ENCODE peak calls at places on chromosome 10, in nine cellular contexts. S is fibroblast of lung, Q is OCI-LY7, Z is A549, I is H9, N is PC-3, X is GM12878, O is neural progenitor cell, H is Karpas-422. K is an unnamed sample.
A peak's percentile ranks its signal among the peaks of the same experiment; 100 is the strongest.

GRCh38 chr10:112792487-112793196 is 157.4 kb upstream of the TCF7L2 start:
- DNase-seq in S (peak; percentile 68), Q (no peak), Z (no peak), I (no peak), N (no peak), X (no peak), O (peak; percentile 58), H (no peak), K (no peak)

GRCh38 chr10:96673318-96674099 is 46.8 kb downstream of the PIK3AP1 start:
- DNase-seq in S (peak; percentile 85), Q (peak; percentile 87), Z (peak; percentile 20), I (no peak), N (no peak), X (peak; percentile 67), O (peak; percentile 9), H (peak; percentile 88), K (no peak)

GRCh38 chr10:63197304-63198092 is 64.4 kb downstream of the NRBF2 start:
- DNase-seq in S (peak; percentile 90), Q (no peak), Z (no peak), I (no peak), N (no peak), X (no peak), O (no peak), H (no peak), K (no peak)

GRCh38 chr10:110544958-110545537 is 22.4 kb upstream of the SMC3 start:
- DNase-seq in S (peak; percentile 42), Q (no peak), Z (no peak), I (no peak), N (no peak), X (no peak), O (no peak), H (no peak), K (no peak)

GRCh38 chr10:34933676-34934075 is 118.6 kb upstream of the PARD3 start:
- DNase-seq in S (no peak), Q (no peak), Z (no peak), I (peak; percentile 39), N (no peak), X (no peak), O (peak; percentile 16), H (no peak), K (no peak)

GRCh38 chr10:79046991-79047874 is 21.5 kb upstream of the ZMIZ1 start:
- DNase-seq in S (no peak), Q (no peak), Z (no peak), I (no peak), N (no peak), X (no peak), O (no peak), H (no peak), K (no peak)

GRCh38 chr10:77004917-77005564 is 632.6 kb downstream of the KCNMA1 start:
- DNase-seq in S (peak; percentile 52), Q (peak; percentile 21), Z (peak; percentile 53), I (peak; percentile 37), N (peak; percentile 99), X (no peak), O (peak; percentile 81), H (peak; percentile 57), K (peak; percentile 5)

GRCh38 chr10:80032503-80032902 is 46.0 kb upstream of the TMEM254 start:
- DNase-seq in S (no peak), Q (no peak), Z (no peak), I (no peak), N (no peak), X (no peak), O (no peak), H (no peak), K (no peak)

GRCh38 chr10:71473671-71474599 is 77.2 kb downstream of the CDH23 start:
- DNase-seq in S (no peak), Q (no peak), Z (no peak), I (no peak), N (no peak), X (no peak), O (no peak), H (no peak), K (no peak)

GRCh38 chr10:114458955-114459354 is 54.7 kb upstream of the AFAP1L2 start:
- DNase-seq in S (no peak), Q (peak; percentile 24), Z (peak; percentile 71), I (peak; percentile 88), N (peak; percentile 47), X (no peak), O (peak; percentile 62), H (peak; percentile 63), K (peak; percentile 26)

GRCh38 chr10:78627254-78627795 is 441.4 kb upstream of the ZMIZ1 start:
- DNase-seq in S (peak; percentile 15), Q (no peak), Z (no peak), I (no peak), N (no peak), X (no peak), O (no peak), H (no peak), K (no peak)

GRCh38 chr10:987635-987905 is 664 bp upstream of the GTPBP4 start:
- DNase-seq in S (no peak), Q (no peak), Z (no peak), I (peak; percentile 28), N (peak; percentile 16), X (no peak), O (peak; percentile 64), H (no peak), K (no peak)

GRCh38 chr10:23065549-23065948 is 29.8 kb upstream of the MSRB2 start:
- DNase-seq in S (peak; percentile 86), Q (no peak), Z (peak; percentile 36), I (no peak), N (peak; percentile 67), X (no peak), O (no peak), H (no peak), K (no peak)

GRCh38 chr10:44651834-44652233 is 259.3 kb upstream of the TMEM72 start:
- DNase-seq in S (peak; percentile 65), Q (no peak), Z (no peak), I (no peak), N (peak; percentile 21), X (no peak), O (no peak), H (no peak), K (no peak)

GRCh38 chr10:113475381-113475807 is 77.5 kb upstream of the HABP2 start:
- DNase-seq in S (peak; percentile 91), Q (no peak), Z (no peak), I (no peak), N (peak; percentile 85), X (no peak), O (no peak), H (no peak), K (no peak)

GRCh38 chr10:17423641-17424186 is 30.7 kb downstream of the ST8SIA6 start:
- DNase-seq in S (no peak), Q (no peak), Z (no peak), I (no peak), N (no peak), X (no peak), O (peak; percentile 69), H (no peak), K (no peak)

DNA sequence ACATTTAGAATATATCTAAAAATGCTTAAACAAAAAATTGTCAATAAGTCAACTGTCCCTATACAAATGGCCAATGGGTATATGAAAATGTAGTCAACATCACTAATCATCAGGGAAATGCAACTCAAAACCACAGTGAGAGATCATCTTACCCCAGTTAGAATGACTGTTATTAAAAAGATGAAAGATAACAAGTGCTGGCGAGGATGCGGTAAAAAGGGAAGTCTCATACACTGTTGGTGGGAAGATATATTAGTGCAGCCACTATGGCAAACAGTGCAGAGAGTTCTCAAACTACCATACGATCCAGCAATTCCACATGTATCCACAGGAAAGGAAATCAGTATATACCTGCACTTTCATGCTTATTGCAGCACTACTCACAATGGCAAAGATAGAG is 48.6 kb upstream of the APBB1IP start:
- DNase-seq in S (no peak), Q (no peak), Z (no peak), I (no peak), N (no peak), X (no peak), O (no peak), H (no peak), K (no peak)
- H3K9me3 ChIP-seq in S (no peaks in the 10 kb centered on the region), Q (peaks cover 7% of the 10 kb centered on the region), Z (no peaks in the 10 kb centered on the region), I (no peaks in the 10 kb centered on the region), N (no peaks in the 10 kb centered on the region), X (peaks cover 3% of the 10 kb centered on the region), O (no peaks in the 10 kb centered on the region), H (no peaks in the 10 kb centered on the region), K (peaks cover 7% of the 10 kb centered on the region)

DNA sequence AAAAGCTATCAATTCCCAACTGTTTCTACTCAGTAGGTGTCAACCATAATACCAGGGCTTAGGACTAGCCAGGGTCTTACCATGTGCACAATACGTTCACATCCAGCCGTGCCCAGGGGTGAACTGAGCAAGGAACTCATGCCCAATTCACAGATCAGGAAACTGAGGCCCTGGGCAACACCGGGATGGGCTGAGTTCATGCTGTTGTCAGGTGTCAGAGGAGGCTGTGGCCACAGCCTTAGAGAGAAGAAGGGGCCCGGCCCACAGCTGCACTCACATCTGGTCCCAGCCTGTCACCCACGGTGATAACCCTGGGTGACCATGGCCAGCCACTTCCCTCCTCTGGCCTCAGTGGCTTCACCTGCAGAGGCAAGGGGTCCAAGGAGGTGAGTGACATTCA is 92.0 kb downstream of the FAM53B start:
- DNase-seq in S (no peak), Q (no peak), Z (no peak), I (no peak), N (no peak), X (no peak), O (no peak), H (no peak), K (no peak)
- H3K4me2 ChIP-seq in S (no peak overlapping the region), Q (no peak overlapping the region), Z (no peak overlapping the region), I (no peak overlapping the region), N (no peak overlapping the region), X (no peak overlapping the region), O (no peak overlapping the region), H (no peak overlapping the region), K (no peak overlapping the region)

GRCh38 chr10:72883861-72884260 is 9.7 kb upstream of the OIT3 start:
- DNase-seq in S (peak; percentile 5), Q (no peak), Z (no peak), I (no peak), N (peak; percentile 73), X (no peak), O (no peak), H (no peak), K (no peak)

GRCh38 chr10:72886596-72887522 is 6.7 kb upstream of the OIT3 start:
- DNase-seq in S (peak; percentile 9), Q (no peak), Z (no peak), I (peak; percentile 69), N (no peak), X (no peak), O (peak; percentile 52), H (no peak), K (no peak)

GRCh38 chr10:72879245-72879644 is 14.3 kb upstream of the OIT3 start:
- DNase-seq in S (no peak), Q (no peak), Z (no peak), I (no peak), N (no peak), X (no peak), O (no peak), H (no peak), K (no peak)

GRCh38 chr10:72885953-72886352 is 7.6 kb upstream of the OIT3 start:
- DNase-seq in S (no peak), Q (no peak), Z (no peak), I (no peak), N (no peak), X (no peak), O (no peak), H (no peak), K (no peak)

GRCh38 chr10:72881291-72881690 is 12.2 kb upstream of the OIT3 start:
- DNase-seq in S (no peak), Q (no peak), Z (no peak), I (no peak), N (no peak), X (no peak), O (no peak), H (no peak), K (no peak)
- H3K9me3 ChIP-seq in S (no peaks in the 10 kb centered on the region), Q (no peaks in the 10 kb centered on the region), Z (peaks cover 5% of the 10 kb centered on the region), I (peaks cover 5% of the 10 kb centered on the region), N (no peaks in the 10 kb centered on the region), X (no peaks in the 10 kb centered on the region), O (peaks cover 4% of the 10 kb centered on the region), H (no peaks in the 10 kb centered on the region), K (no peaks in the 10 kb centered on the region)

GRCh38 chr10:73894245-73894971 is 16.5 kb upstream of the PLAU start:
- DNase-seq in S (peak; percentile 98), Q (no peak), Z (peak; percentile 58), I (no peak), N (peak; percentile 100), X (no peak), O (no peak), H (no peak), K (no peak)
- H3K4me2 ChIP-seq in S (no peak overlapping the region), Q (no peak overlapping the region), Z (peak overlapping the region; percentile 71), I (no peak overlapping the region), N (peak overlapping the region; percentile 31), X (no peak overlapping the region), O (no peak overlapping the region), H (no peak overlapping the region), K (no peak overlapping the region)